ENCODE peak calls at places on chromosomes 5 and 9, in five cellular contexts. S is neuronal stem cell, K is H1, R is mesendoderm, L is mesenchymal stem cell. Q is an unnamed sample.

GRCh38 chr5:107284822-107285510 is 385.8 kb downstream of the EFNA5 start:
- DNase-seq in S (no peak), K (no peak), R (peak), L (peak), Q (peak)

GRCh38 chr9:127450170-127450830 is 906 bp downstream of the RPL12 start:
- DNase-seq in S (no peak), K (no peak), R (peak), L (peak), Q (peak)

GRCh38 chr9:107260437-107261081 is 22.5 kb upstream of the RAD23B start:
- DNase-seq in S (peak), K (no peak), R (no peak), L (no peak), Q (no peak)

GRCh38 chr5:45512521-45512920 is 183.7 kb downstream of the HCN1 start:
- DNase-seq in S (no peak), K (no peak), R (peak), L (no peak), Q (no peak)

GRCh38 chr9:38154501-38155421 is 85.7 kb upstream of the SHB start:
- DNase-seq in S (no peak), K (no peak), R (peak), L (no peak), Q (no peak)

GRCh38 chr5:14019768-14020167 is 75.3 kb upstream of the DNAH5 start:
- DNase-seq in S (no peak), K (no peak), R (no peak), L (no peak), Q (no peak)

GRCh38 chr9:137095664-137096517 is 9.1 kb downstream of the MAN1B1 start:
- DNase-seq in S (no peak), K (no peak), R (no peak), L (no peak), Q (no peak)

GRCh38 chr9:3936520-3937235 is 363.2 kb downstream of the GLIS3 start:
- DNase-seq in S (no peak), K (no peak), R (no peak), L (no peak), Q (peak)

GRCh38 chr5:14364096-14364495 is 217.5 kb upstream of the OTULINL start:
- DNase-seq in S (no peak), K (no peak), R (no peak), L (peak), Q (no peak)

GRCh38 chr9:36991516-36992134 is 42.4 kb downstream of the PAX5 start:
- DNase-seq in S (peak), K (peak), R (peak), L (no peak), Q (no peak)

GRCh38 chr9:111983484-111983908 is 86.9 kb downstream of the UGCG start:
- DNase-seq in S (no peak), K (no peak), R (no peak), L (no peak), Q (no peak)

GRCh38 chr9:33517373-33517772 is 6.7 kb upstream of the ANKRD18B start:
- DNase-seq in S (no peak), K (no peak), R (peak), L (peak), Q (peak)

GRCh38 chr5:41508696-41509398 is 1.6 kb downstream of the PLCXD3 start:
- DNase-seq in S (no peak), K (no peak), R (no peak), L (no peak), Q (no peak)

GRCh38 chr5:154663424-154663823 is 91.8 kb upstream of the LARP1 start:
- DNase-seq in S (no peak), K (no peak), R (no peak), L (no peak), Q (no peak)

GRCh38 chr5:117039035-117039434 is 464.4 kb upstream of the SEMA6A start:
- DNase-seq in S (no peak), K (no peak), R (no peak), L (no peak), Q (no peak)

GRCh38 chr9:134126373-134126772 is 9.5 kb upstream of the WDR5 start:
- DNase-seq in S (no peak), K (no peak), R (no peak), L (no peak), Q (no peak)

GRCh38 chr9:134127065-134127580 is 8.8 kb upstream of the WDR5 start:
- DNase-seq in S (no peak), K (no peak), R (no peak), L (no peak), Q (no peak)

GRCh38 chr9:134123764-134124128 is 12.1 kb upstream of the WDR5 start:
- DNase-seq in S (no peak), K (no peak), R (no peak), L (no peak), Q (no peak)

GRCh38 chr9:134127616-134128015 is 8.3 kb upstream of the WDR5 start:
- DNase-seq in S (no peak), K (no peak), R (no peak), L (no peak), Q (no peak)

DNA sequence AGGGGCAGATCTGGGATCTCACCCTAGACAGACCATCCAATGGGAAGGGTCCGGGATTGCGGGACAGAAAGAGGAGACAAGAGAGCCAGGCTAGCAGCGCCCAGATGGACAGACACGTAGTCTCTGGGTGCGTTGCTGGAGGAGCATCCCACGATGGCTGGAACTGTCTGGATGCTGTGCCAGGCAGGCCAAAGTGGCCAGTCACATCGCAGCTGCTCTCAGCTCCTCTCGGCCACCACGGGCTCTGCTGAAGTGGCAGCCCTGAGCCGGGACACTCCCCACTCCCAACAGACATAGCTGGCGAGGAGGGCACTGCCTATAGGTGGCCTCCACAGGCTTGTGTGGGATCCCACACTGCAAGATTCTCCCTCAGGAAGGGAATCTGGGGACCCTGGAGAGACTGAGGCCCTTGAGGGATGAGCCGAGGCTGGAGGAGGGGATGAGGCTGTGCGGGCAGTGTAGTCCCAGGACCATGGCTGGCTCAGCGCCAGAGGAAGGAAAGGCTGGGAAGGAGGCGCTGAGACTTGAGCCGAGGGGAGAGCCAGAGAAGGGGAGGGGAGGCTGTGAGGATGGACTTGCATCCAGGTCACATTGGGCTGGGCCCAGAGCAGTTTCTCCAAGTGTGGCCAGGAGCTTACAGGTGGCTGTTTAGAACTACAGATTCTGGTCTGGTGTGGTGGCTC is 10.3 kb upstream of the WDR5 start:
- DNase-seq in S (no peak), K (no peak), R (no peak), L (no peak), Q (no peak)
- H2BK15ac ChIP-seq in S (peak), K (peak), R (no peak), L (no peak), Q (no peak)

DNA sequence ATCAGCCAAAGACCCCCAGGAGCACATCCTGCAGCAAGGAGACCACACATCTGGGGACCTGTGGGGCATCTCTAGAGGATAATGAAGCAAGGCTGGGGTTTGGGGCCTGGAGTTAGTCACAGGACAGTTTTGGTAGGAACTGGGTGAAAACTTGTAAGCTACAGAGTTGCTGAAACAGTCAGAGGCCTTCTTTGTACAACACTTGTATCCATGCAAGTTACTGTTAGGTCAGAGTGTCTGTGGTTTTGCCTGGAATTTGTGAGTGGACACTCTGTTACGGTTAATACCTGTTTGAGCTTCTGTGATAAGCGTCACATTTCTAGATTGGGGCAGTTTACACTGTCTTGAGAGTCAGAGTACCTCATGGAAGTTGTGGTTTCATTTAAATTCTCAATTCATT is 22.6 kb upstream of the ASPN start:
- DNase-seq in S (no peak), K (no peak), R (no peak), L (no peak), Q (peak)
- H3K4me3 ChIP-seq in S (no peak), K (no peak), R (no peak), L (no peak), Q (no peak)

DNA sequence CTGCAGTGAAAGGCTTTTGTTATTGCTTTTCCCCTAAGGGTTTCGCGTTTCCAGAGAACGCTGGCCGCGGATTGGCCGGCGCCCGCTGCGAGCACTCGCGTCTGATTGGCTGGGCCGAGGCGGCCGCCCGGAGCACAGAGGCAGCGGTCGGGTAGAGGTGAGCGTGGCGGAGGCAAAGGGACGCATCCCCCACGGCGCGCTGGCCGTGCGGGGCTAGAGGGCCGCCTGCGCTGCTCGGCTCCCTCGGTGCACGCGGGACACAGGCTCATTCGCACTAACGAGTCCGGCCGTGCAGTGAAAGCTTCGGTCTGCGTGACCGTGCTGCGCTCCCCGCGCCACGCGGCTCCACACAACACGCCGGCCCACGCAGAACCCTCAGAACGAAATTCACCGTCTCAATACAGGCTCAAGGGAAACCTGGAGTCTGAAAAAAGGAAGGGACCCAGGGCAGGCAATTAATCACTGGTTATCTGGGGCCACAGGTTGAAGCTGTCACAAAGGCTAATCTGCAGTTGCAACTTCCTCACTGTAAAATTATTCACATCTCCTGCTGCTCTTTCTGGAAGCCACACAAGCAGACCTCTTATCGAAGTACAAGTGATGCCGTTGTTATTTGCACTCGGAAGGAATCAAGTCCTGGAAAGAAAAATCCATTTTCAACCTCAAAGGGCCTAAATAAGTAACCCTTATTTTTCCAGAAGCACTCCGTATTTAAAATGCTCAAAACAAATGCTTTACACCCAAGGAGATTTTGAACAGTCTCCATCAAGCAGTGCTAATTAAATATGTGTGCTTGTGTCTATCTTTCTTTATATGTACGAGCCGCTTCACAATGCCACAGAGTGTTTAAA is 94.6 kb downstream of the ZNF608 start:
- DNase-seq in S (peak), K (no peak), R (peak), L (peak), Q (no peak)
- H2BK15ac ChIP-seq in S (no peak), K (peak), R (no peak), L (no peak), Q (peak)

GRCh38 chr5:42807722-42808447 is 3.8 kb downstream of the SELENOP start:
- DNase-seq in S (no peak), K (no peak), R (peak), L (no peak), Q (peak)
- H3K4me3 ChIP-seq in S (no peak), K (no peak), R (no peak), L (peak), Q (no peak)

GRCh38 chr5:177349362-177349647 is 2.2 kb downstream of the LMAN2 start:
- DNase-seq in S (no peak), K (no peak), R (no peak), L (no peak), Q (no peak)

GRCh38 chr5:177353093-177353492 is 1.6 kb upstream of the LMAN2 start:
- DNase-seq in S (no peak), K (no peak), R (no peak), L (no peak), Q (no peak)

GRCh38 chr5:177349762-177350161 is 1.7 kb downstream of the LMAN2 start:
- DNase-seq in S (no peak), K (no peak), R (no peak), L (no peak), Q (no peak)

GRCh38 chr5:177350776-177351391 is 584 bp downstream of the LMAN2 start:
- DNase-seq in S (no peak), K (no peak), R (peak), L (no peak), Q (no peak)

GRCh38 chr5:177351392-177352329 is at the start of gene LMAN2:
- DNase-seq in S (peak), K (peak), R (peak), L (peak), Q (peak)
- H2BK15ac ChIP-seq in S (peak), K (no peak), R (no peak), L (no peak), Q (peak)

GRCh38 chr9:90600029-90600428 is 42.6 kb downstream of the DIRAS2 start:
- DNase-seq in S (no peak), K (no peak), R (peak), L (no peak), Q (no peak)
- H3K4me3 ChIP-seq in S (no peak), K (no peak), R (no peak), L (no peak), Q (no peak)

GRCh38 chr9:35499701-35500030 is 9.8 kb downstream of the RUSC2 start:
- DNase-seq in S (no peak), K (no peak), R (no peak), L (no peak), Q (no peak)

GRCh38 chr9:35490910-35491465 is 1.1 kb downstream of the RUSC2 start:
- DNase-seq in S (no peak), K (no peak), R (no peak), L (peak), Q (peak)

GRCh38 chr9:35500130-35500748 is 10.3 kb downstream of the RUSC2 start:
- DNase-seq in S (no peak), K (no peak), R (no peak), L (no peak), Q (no peak)

GRCh38 chr9:35499029-35499700 is 9.3 kb downstream of the RUSC2 start:
- DNase-seq in S (no peak), K (no peak), R (no peak), L (no peak), Q (no peak)

DNA sequence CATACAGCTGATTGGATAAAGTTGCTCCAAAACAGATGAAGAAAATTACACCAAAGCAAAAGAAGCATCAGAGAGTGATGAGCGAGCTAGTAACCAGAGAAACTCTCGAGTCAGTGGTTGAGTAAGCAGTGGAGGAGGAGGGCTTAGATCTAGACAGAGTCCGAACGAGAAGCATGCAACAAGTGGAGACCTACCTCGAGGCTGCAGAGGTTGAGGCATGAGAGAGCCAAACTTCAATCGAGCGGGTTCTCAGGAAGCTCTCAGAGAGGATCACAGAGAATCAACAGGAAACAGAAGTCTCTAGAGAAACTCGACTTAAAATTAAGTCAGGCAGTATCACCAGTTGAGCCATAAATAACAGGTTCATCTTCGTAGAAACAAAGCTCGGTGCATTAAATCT is 6.1 kb downstream of the RUSC2 start:
- DNase-seq in S (no peak), K (no peak), R (no peak), L (no peak), Q (no peak)
- H2BK15ac ChIP-seq in S (no peak), K (no peak), R (no peak), L (no peak), Q (no peak)

GRCh38 chr5:9544056-9544455 is 1.8 kb downstream of the SEMA5A start:
- DNase-seq in S (no peak), K (no peak), R (no peak), L (no peak), Q (peak)
- H3K4me3 ChIP-seq in S (peak), K (no peak), R (peak), L (peak), Q (peak)

DNA sequence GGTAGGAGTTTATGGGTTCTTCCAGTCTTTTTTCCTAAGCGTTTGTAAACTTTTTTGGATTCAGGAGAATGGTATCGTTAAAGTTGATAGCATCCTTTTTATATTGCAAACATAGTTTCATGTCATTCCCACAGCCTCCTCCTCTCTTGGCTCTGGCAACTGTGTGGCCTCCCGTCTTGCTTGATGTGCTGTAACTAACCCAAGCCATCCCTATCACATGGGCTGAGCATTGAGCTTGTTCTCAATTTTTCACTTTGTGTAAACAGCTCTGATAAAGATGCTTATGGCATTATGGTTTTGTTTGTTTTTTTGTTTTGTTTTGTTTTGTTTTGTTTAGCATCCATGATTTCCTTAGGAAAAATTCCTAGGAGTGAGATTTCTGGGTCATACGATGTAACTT is 4.6 kb downstream of the STKLD1 start:
- DNase-seq in S (no peak), K (no peak), R (no peak), L (no peak), Q (no peak)
- H2BK15ac ChIP-seq in S (no peak), K (no peak), R (no peak), L (no peak), Q (no peak)

Q was measured in IMR-90.